ENCODE peak calls at places on chromosome 5, in eight cellular contexts. U is IMR-90; T is CD4-positive, alpha-beta T cell; M is GM20000; I is left ventricle myocardium inferior; A is neural crest cell; C is CD8-positive, alpha-beta T cell; O is cardiac fibroblast. G is an unnamed sample.

GRCh38 chr5:39169081-39169480 is 50.3 kb downstream of the FYB1 start:
- DNase-seq in U (peak), T (no peak), M (no peak), I (no peak), A (no peak), C (no peak), O (no peak), G (no peak)

GRCh38 chr5:135592312-135593045 is 13.7 kb upstream of the CXCL14 start:
- DNase-seq in U (no peak), T (no peak), M (no peak), I (no peak), A (no peak), C (no peak), O (no peak), G (no peak)

GRCh38 chr5:115379622-115380344 is 83.3 kb upstream of the CCDC112 start:
- DNase-seq in U (no peak), T (no peak), M (peak), I (no peak), A (no peak), C (no peak), O (no peak), G (no peak)

GRCh38 chr5:3597002-3597726 is 1.5 kb downstream of the IRX1 start:
- DNase-seq in U (no peak), T (no peak), M (no peak), I (no peak), A (no peak), C (no peak), O (no peak), G (no peak)

GRCh38 chr5:31378838-31379237 is 153.1 kb downstream of the DROSHA start:
- DNase-seq in U (peak), T (no peak), M (no peak), I (no peak), A (no peak), C (no peak), O (peak), G (no peak)

GRCh38 chr5:168427224-168427623 is 59.0 kb upstream of the RARS1 start:
- DNase-seq in U (no peak), T (no peak), M (no peak), I (no peak), A (no peak), C (no peak), O (no peak), G (no peak)

GRCh38 chr5:153358315-153358976 is 132.0 kb upstream of the GRIA1 start:
- DNase-seq in U (no peak), T (no peak), M (peak), I (no peak), A (no peak), C (no peak), O (no peak), G (no peak)

GRCh38 chr5:33343661-33344327 is 97.0 kb upstream of the TARS1 start:
- DNase-seq in U (peak), T (no peak), M (no peak), I (no peak), A (no peak), C (no peak), O (peak), G (no peak)

GRCh38 chr5:39760385-39761198 is 335.8 kb upstream of the DAB2 start:
- DNase-seq in U (peak), T (no peak), M (no peak), I (peak), A (no peak), C (no peak), O (peak), G (no peak)

GRCh38 chr5:178668579-178668978 is 41.7 kb upstream of the CLK4 start:
- DNase-seq in U (no peak), T (no peak), M (no peak), I (no peak), A (no peak), C (no peak), O (no peak), G (no peak)

GRCh38 chr5:115417076-115417475 is 120.6 kb upstream of the CCDC112 start:
- DNase-seq in U (no peak), T (no peak), M (no peak), I (no peak), A (no peak), C (no peak), O (no peak), G (no peak)

GRCh38 chr5:132965120-132965519 is 1.7 kb upstream of the AFF4 start:
- DNase-seq in U (no peak), T (no peak), M (no peak), I (no peak), A (no peak), C (no peak), O (no peak), G (no peak)

GRCh38 chr5:75322066-75322465 is 15.0 kb upstream of the HMGCR start:
- DNase-seq in U (no peak), T (no peak), M (no peak), I (no peak), A (no peak), C (no peak), O (no peak), G (no peak)

GRCh38 chr5:173486355-173486754 is 130.1 kb downstream of the BOD1 start:
- DNase-seq in U (no peak), T (no peak), M (no peak), I (no peak), A (no peak), C (no peak), O (no peak), G (no peak)

GRCh38 chr5:77494935-77495334 is 2.8 kb upstream of the WDR41 start:
- DNase-seq in U (no peak), T (no peak), M (no peak), I (no peak), A (no peak), C (no peak), O (no peak), G (no peak)

GRCh38 chr5:77491783-77492652 is at the start of gene WDR41:
- DNase-seq in U (peak), T (peak), M (peak), I (peak), A (peak), C (peak), O (peak), G (peak)

DNA sequence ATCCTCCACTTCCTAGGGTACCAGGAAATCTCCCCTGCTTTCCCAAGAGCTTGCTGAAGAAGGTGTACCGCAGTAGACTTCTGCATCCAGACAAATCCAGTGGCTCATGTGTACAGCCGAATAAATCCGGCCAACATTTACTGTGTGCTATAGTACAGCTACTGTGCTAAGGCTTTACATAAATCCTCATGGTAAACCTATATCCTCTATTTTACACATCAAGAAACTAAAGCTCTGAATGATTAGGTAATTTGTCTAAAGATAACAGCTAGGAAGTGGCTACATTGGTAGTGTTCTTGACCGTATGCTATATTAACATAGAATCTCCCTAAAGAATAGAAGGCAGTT is 511 bp upstream of the WDR41 start:
- DNase-seq in U (no peak), T (no peak), M (no peak), I (no peak), A (no peak), C (no peak), O (no peak), G (no peak)
- TF ChIP-seq CTCF in U (no peak), T (peak), M (no peak), I (no peak), A (no peak), C (peak), O (no peak), G (peak)

GRCh38 chr5:26847041-26847736 is 191.2 kb downstream of the CDH9 start:
- DNase-seq in U (no peak), T (no peak), M (no peak), I (no peak), A (no peak), C (no peak), O (no peak), G (no peak)
- TF ChIP-seq CTCF in U (no peak), T (no peak), M (no peak), I (no peak), A (no peak), C (no peak), O (no peak), G (no peak)

GRCh38 chr5:126099077-126099476 is 324.1 kb upstream of the GRAMD2B start:
- DNase-seq in U (no peak), T (no peak), M (no peak), I (no peak), A (no peak), C (no peak), O (no peak), G (no peak)

GRCh38 chr5:126101901-126102300 is 321.3 kb upstream of the GRAMD2B start:
- DNase-seq in U (no peak), T (no peak), M (no peak), I (no peak), A (no peak), C (no peak), O (no peak), G (no peak)

GRCh38 chr5:126098330-126099017 is 324.7 kb upstream of the GRAMD2B start:
- DNase-seq in U (peak), T (no peak), M (no peak), I (no peak), A (no peak), C (no peak), O (peak), G (no peak)

GRCh38 chr5:126103050-126103449 is 320.2 kb upstream of the GRAMD2B start:
- DNase-seq in U (no peak), T (no peak), M (no peak), I (no peak), A (no peak), C (no peak), O (no peak), G (no peak)

GRCh38 chr5:126100767-126101166 is 322.4 kb upstream of the GRAMD2B start:
- DNase-seq in U (no peak), T (no peak), M (no peak), I (no peak), A (no peak), C (no peak), O (peak), G (no peak)
- TF ChIP-seq CTCF in U (peak), T (no peak), M (no peak), I (peak), A (peak), C (no peak), O (peak), G (no peak)

GRCh38 chr5:1209552-1209852 is 8.1 kb downstream of the SLC6A19 start:
- DNase-seq in U (no peak), T (no peak), M (no peak), I (no peak), A (no peak), C (no peak), O (no peak), G (no peak)

GRCh38 chr5:1207555-1207954 is 6.2 kb downstream of the SLC6A19 start:
- DNase-seq in U (no peak), T (no peak), M (no peak), I (no peak), A (no peak), C (no peak), O (no peak), G (no peak)

GRCh38 chr5:1208221-1208742 is 6.9 kb downstream of the SLC6A19 start:
- DNase-seq in U (no peak), T (no peak), M (no peak), I (no peak), A (no peak), C (no peak), O (no peak), G (no peak)

GRCh38 chr5:1209896-1210776 is 8.7 kb downstream of the SLC6A19 start:
- DNase-seq in U (no peak), T (no peak), M (no peak), I (no peak), A (no peak), C (no peak), O (no peak), G (no peak)

GRCh38 chr5:1208743-1209551 is 7.6 kb downstream of the SLC6A19 start:
- DNase-seq in U (no peak), T (no peak), M (no peak), I (no peak), A (peak), C (no peak), O (peak), G (no peak)
- TF ChIP-seq CTCF in U (peak), T (no peak), M (no peak), I (peak), A (peak), C (no peak), O (peak), G (no peak)

GRCh38 chr5:1140188-1140817 is 28.4 kb upstream of the SLC12A7 start:
- DNase-seq in U (peak), T (peak), M (peak), I (peak), A (peak), C (peak), O (peak), G (no peak)
- TF ChIP-seq CTCF in U (peak), T (peak), M (peak), I (peak), A (peak), C (peak), O (peak), G (peak)

GRCh38 chr5:110803467-110804326 is 64.9 kb downstream of the SLC25A46 start:
- DNase-seq in U (no peak), T (no peak), M (no peak), I (no peak), A (no peak), C (no peak), O (no peak), G (no peak)
- TF ChIP-seq CTCF in U (no peak), T (no peak), M (no peak), I (no peak), A (no peak), C (no peak), O (no peak), G (no peak)

DNA sequence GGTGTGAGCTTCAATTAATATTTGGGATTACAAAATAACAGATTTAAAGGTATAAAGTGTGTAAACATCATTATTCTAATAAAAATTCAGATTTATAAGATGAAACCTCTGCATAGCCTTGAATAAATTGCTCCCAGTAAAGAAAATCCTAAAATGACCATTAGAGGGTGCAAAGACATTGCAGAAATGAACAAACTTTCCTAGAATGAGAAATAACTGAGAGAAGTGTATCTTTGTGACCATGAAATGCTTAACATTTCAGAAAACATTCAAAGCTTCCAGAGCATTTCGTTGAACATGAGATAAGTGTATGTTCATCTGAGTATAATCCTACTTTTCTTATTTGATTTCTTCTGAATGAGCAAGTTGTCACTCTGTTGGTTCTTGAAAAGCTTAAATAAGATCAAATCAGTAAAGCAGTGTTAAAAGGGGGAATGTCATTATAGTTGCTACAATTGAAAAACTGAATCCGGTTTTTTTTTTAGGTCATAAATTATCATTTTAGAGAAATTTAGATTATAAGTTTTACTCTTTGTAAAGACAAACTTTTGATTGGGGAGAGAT is 24.7 kb upstream of the NUDT12 start:
- DNase-seq in U (peak), T (no peak), M (no peak), I (no peak), A (no peak), C (no peak), O (peak), G (no peak)
- TF ChIP-seq CTCF in U (peak), T (no peak), M (no peak), I (peak), A (peak), C (no peak), O (peak), G (peak)

DNA sequence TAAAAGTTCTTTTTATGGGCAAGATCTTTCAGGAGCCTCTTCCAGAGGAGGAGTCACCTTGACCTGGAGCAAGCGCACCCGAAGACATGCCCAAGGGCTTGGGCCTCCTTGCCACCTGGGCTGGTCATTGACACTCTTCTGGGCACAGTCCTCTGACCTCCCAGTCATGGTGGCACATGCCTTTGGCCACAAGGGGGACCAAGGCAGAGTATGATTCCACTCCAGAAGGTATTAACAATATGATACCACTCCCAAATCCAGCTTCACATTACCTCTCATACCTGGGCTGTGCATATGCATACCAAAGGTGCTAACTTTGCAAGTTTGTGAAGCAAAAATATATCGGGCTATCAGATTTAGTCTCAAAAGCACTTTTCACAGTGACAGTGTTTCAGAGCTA is 84.6 kb downstream of the MAST4 start:
- DNase-seq in U (no peak), T (no peak), M (no peak), I (no peak), A (no peak), C (no peak), O (no peak), G (no peak)
- TF ChIP-seq CTCF in U (no peak), T (no peak), M (peak), I (peak), A (peak), C (no peak), O (peak), G (no peak)

DNA sequence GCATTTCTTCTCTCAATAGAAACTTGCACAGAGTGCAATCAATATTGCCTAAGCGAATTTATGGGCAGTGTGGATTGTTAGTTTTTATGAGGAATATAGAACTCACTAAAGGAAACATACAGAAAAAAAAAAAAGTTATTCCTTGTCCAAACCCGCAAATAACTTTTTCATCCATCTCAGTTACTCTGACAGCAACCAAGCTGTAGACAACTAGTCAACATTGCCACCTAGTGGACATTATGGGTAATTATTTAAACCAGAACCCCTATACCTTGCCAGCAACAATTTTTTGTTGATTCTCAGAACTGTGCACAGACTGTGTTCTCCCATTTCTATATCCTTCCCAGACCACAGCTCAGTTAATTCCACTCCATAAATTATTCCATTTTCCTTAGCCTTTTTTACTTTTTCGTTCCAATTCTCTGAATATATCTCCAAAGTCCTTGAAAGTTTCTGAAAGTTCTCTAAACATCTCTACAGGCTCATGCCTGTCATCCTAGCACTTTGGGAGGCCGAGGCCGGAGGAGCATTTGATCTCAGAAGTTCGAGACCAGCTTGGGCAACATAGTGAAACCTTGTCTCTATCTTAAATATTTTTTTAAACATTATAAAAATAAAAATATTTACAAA is 2.6 kb upstream of the AFAP1L1 start:
- DNase-seq in U (peak), T (no peak), M (peak), I (no peak), A (no peak), C (no peak), O (peak), G (no peak)
- TF ChIP-seq CTCF in U (peak), T (peak), M (peak), I (peak), A (peak), C (peak), O (peak), G (peak)

DNA sequence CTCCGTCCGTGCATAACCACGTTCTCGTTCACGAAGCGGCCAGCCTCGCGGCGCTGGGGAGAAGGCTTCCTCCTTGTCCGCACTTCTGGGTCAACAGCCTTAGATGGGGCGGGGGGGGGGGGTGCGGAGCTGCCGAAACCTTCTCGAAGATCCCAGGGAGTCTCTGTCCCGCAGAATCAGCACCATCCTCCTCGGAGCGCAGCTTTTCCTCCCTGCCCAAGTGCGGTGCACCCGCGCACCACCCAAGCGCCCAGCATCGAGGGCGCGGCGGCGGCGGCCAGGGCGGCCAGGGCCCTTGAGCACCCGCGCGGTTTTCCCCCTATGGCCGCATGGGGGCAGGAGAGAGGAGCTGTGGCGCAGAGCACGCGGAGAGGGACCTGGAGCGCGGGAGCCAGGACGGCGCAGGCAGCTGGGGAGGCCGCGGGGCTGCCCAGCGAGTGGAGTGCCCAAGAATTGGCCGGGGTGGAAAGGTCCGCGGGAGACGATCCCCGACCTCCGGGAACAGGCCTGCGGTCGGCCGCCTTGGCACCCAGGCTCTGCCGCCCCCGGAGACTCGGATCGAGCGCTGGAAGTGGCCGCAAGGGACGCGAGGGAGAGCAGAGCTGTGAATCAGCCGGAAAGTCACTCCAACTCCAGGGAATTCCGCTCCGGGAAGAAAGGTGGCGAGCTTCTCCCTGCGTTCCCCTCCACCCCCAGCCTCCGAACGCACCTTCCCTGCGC is 43.1 kb downstream of the TMEM174 start:
- DNase-seq in U (peak), T (peak), M (peak), I (peak), A (peak), C (peak), O (peak), G (peak)
- TF ChIP-seq CTCF in U (peak), T (peak), M (peak), I (peak), A (peak), C (peak), O (peak), G (peak)

G was measured in mesothelial cell of epicardium.